ENCODE peak calls at places on chromosomes 3 and 15, in five cellular contexts. P, J, D, X and H are unnamed samples.

GRCh38 chr3:16846373-16847078 is 38.2 kb upstream of the PLCL2 start:
- DNase-seq in P (no peak), J (no peak), D (no peak), X (no peak), H (no peak)

GRCh38 chr15:39230205-39230916 is 350.5 kb upstream of the THBS1 start:
- DNase-seq in P (peak), J (no peak), D (no peak), X (no peak), H (no peak)

GRCh38 chr3:159339131-159339530 is 537.3 kb downstream of the MFSD1 start:
- DNase-seq in P (no peak), J (no peak), D (no peak), X (no peak), H (no peak)

GRCh38 chr15:39506146-39506545 is 74.7 kb upstream of the THBS1 start:
- DNase-seq in P (no peak), J (no peak), D (no peak), X (peak), H (peak)

GRCh38 chr3:16548721-16549120 is 35.2 kb upstream of the RFTN1 start:
- DNase-seq in P (peak), J (no peak), D (no peak), X (peak), H (peak)

GRCh38 chr3:189304465-189305341 is 132.9 kb downstream of the TPRG1 start:
- DNase-seq in P (no peak), J (no peak), D (peak), X (no peak), H (peak)

GRCh38 chr3:25944328-25944727 is 154.4 kb downstream of the OXSM start:
- DNase-seq in P (no peak), J (no peak), D (no peak), X (no peak), H (no peak)

GRCh38 chr3:126118591-126118990 is 34.7 kb upstream of the SLC41A3 start:
- DNase-seq in P (no peak), J (peak), D (no peak), X (no peak), H (no peak)

GRCh38 chr3:71695000-71695482 is 30.2 kb downstream of the EIF4E3 start:
- DNase-seq in P (peak), J (peak), D (no peak), X (peak), H (no peak)

GRCh38 chr3:29486087-29486486 is 205.2 kb downstream of the RBMS3 start:
- DNase-seq in P (peak), J (no peak), D (no peak), X (peak), H (peak)

GRCh38 chr3:94083261-94083660 is 20.4 kb downstream of the NSUN3 start:
- DNase-seq in P (no peak), J (no peak), D (no peak), X (no peak), H (no peak)

GRCh38 chr15:33985287-33985686 is 17.0 kb downstream of the CHRM5 start:
- DNase-seq in P (peak), J (no peak), D (no peak), X (peak), H (peak)

GRCh38 chr3:14480207-14481017 is 59.7 kb downstream of the GRIP2 start:
- DNase-seq in P (peak), J (no peak), D (no peak), X (peak), H (peak)

GRCh38 chr15:86647810-86648440 is 568.3 kb downstream of the AGBL1 start:
- DNase-seq in P (no peak), J (no peak), D (no peak), X (no peak), H (no peak)

GRCh38 chr3:107522510-107523360 is at the start of gene BBX:
- DNase-seq in P (peak), J (peak), D (peak), X (peak), H (peak)

GRCh38 chr15:67194171-67195114 is 60.0 kb downstream of the AAGAB start:
- DNase-seq in P (peak), J (peak), D (no peak), X (no peak), H (peak)

GRCh38 chr3:172766718-172767405 is 16.3 kb downstream of the ECT2 start:
- DNase-seq in P (no peak), J (no peak), D (no peak), X (no peak), H (no peak)

GRCh38 chr15:96398769-96399168 is 68.3 kb downstream of the NR2F2 start:
- DNase-seq in P (no peak), J (no peak), D (no peak), X (no peak), H (no peak)

GRCh38 chr3:191236635-191237034 is 37.6 kb downstream of the OSTN start:
- DNase-seq in P (peak), J (no peak), D (no peak), X (peak), H (peak)

GRCh38 chr15:48796930-48797329 is 13.9 kb downstream of the CEP152 start:
- DNase-seq in P (peak), J (no peak), D (no peak), X (peak), H (peak)

GRCh38 chr3:178385280-178385952 is 150.8 kb upstream of the KCNMB2 start:
- DNase-seq in P (peak), J (peak), D (no peak), X (peak), H (peak)

GRCh38 chr3:55030938-55031337 is 103.1 kb upstream of the LRTM1 start:
- DNase-seq in P (no peak), J (no peak), D (no peak), X (peak), H (no peak)

GRCh38 chr3:18189651-18190050 is 235.5 kb downstream of the SATB1 start:
- DNase-seq in P (peak), J (no peak), D (no peak), X (peak), H (peak)

GRCh38 chr3:147420361-147421183 is 11.4 kb downstream of the ZIC1 start:
- DNase-seq in P (no peak), J (no peak), D (no peak), X (no peak), H (no peak)

GRCh38 chr15:67064607-67065530 is 533 bp upstream of the SMAD3 start:
- DNase-seq in P (no peak), J (no peak), D (peak), X (no peak), H (no peak)

GRCh38 chr3:8954938-8955763 is 8.1 kb downstream of the RAD18 start:
- DNase-seq in P (no peak), J (no peak), D (no peak), X (peak), H (peak)
- TF ChIP-seq CTCF in P (no peak), J (no peak), D (no peak), X (peak), H (peak)

GRCh38 chr3:86282106-86282787 is 708.7 kb downstream of the VGLL3 start:
- DNase-seq in P (no peak), J (no peak), D (no peak), X (no peak), H (no peak)
- TF ChIP-seq CTCF in P (no peak), J (no peak), D (no peak), X (no peak), H (no peak)

DNA sequence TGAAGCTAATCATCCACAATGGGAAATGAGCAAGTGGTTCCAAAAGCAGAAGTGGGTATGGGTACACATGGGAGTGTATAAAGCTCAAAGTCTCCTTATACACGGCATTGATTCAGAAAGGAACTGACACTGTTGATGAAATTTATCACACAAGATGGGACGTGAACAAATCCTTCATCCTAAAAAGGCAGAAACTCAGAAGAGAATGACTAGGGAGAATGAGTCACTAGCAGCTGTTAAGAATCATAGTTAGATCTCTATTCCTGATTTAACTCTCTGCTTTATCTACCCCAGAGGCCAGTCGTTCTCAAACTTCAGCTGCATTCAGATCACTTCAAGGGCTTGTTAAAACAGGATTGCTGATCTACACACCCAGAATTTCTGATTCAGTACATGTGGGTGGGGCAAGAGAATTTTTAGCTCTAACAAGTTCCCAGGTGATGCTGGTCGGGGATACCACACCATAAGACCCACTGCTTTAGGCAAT is 97.7 kb upstream of the PHLDB2 start:
- DNase-seq in P (peak), J (no peak), D (no peak), X (peak), H (peak)
- TF ChIP-seq CTCF in P (no peak), J (no peak), D (no peak), X (no peak), H (no peak)

GRCh38 chr3:195790891-195791290 is 20.8 kb downstream of the MUC4 start:
- DNase-seq in P (no peak), J (no peak), D (no peak), X (no peak), H (no peak)

GRCh38 chr3:195800240-195800639 is 11.5 kb downstream of the MUC4 start:
- DNase-seq in P (no peak), J (no peak), D (no peak), X (no peak), H (no peak)

GRCh38 chr3:195796795-195797194 is 14.9 kb downstream of the MUC4 start:
- DNase-seq in P (no peak), J (no peak), D (no peak), X (no peak), H (no peak)

GRCh38 chr3:195788711-195789581 is 22.8 kb downstream of the MUC4 start:
- DNase-seq in P (no peak), J (no peak), D (no peak), X (no peak), H (no peak)

DNA sequence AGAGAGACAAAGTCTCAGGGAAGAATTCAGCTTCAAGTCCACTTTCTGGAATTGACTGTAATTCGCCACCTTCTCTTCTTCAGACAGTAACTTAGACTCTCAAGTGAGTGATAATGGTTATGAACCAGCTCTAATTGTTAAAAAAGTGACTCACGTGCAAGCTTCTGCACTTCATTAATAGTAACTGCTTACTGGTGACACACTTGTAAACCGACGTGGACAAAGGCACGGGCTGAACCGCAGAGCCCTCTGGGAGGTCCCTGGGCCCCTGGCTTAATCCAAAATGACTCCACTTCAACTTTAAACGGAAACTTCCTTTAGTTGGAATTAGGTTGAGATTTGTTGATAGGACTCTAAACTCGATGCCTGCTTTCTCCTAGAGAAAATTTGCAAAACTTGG is 17.0 kb downstream of the MUC4 start:
- DNase-seq in P (no peak), J (no peak), D (no peak), X (no peak), H (no peak)
- TF ChIP-seq CTCF in P (no peak), J (no peak), D (no peak), X (no peak), H (no peak)

GRCh38 chr3:101846709-101847108 is 2.6 kb upstream of the NFKBIZ start:
- DNase-seq in P (no peak), J (no peak), D (no peak), X (no peak), H (no peak)
- TF ChIP-seq CTCF in P (no peak), J (no peak), D (no peak), X (no peak), H (no peak)